ENCODE peak calls at places on chromosomes 2 and 18, in eight cellular contexts. L is NCI-H510A treated with DMSO at 0.1 percent for 48 hours; R is kidney epithelial cell; F is SW480; P is NCI-H1092; K is stimulated activated CD4-positive, alpha-beta T cell treated with anti-CD3 and anti-CD28 coated beads, Interleukin-1b, Interleukin-23, amount 100 ng/mL, for 1 hour; T is dermis blood vessel endothelial cell; E is posterior cingulate gyrus. Q is an unnamed sample.

GRCh38 chr2:159226059-159226461 is 60.4 kb downstream of the WDSUB1 start:
- DNase-seq in L (peak), R (peak), F (no peak), P (no peak), K (no peak), T (peak), E (no peak), Q (peak)

GRCh38 chr2:207129821-207130220 is 35.9 kb downstream of the KLF7 start:
- DNase-seq in L (peak), R (no peak), F (no peak), P (no peak), K (no peak), T (peak), E (no peak), Q (no peak)

GRCh38 chr18:59787998-59788875 is 91.0 kb upstream of the CCBE1 start:
- DNase-seq in L (no peak), R (peak), F (peak), P (no peak), K (no peak), T (peak), E (no peak), Q (no peak)

GRCh38 chr2:36483290-36483689 is 114.7 kb downstream of the FEZ2 start:
- DNase-seq in L (no peak), R (no peak), F (no peak), P (no peak), K (no peak), T (no peak), E (no peak), Q (no peak)

GRCh38 chr2:41791523-41791922 is 256.3 kb upstream of the PKDCC start:
- DNase-seq in L (no peak), R (no peak), F (peak), P (no peak), K (no peak), T (peak), E (no peak), Q (no peak)

GRCh38 chr2:27307545-27308358 is 493 bp downstream of the UCN start:
- DNase-seq in L (no peak), R (no peak), F (no peak), P (no peak), K (no peak), T (no peak), E (no peak), Q (no peak)

GRCh38 chr2:238634701-238635402 is 208.1 kb downstream of the ASB1 start:
- DNase-seq in L (no peak), R (no peak), F (no peak), P (no peak), K (no peak), T (no peak), E (no peak), Q (no peak)

GRCh38 chr2:201644001-201644400 is 698 bp upstream of the TMEM237 start:
- DNase-seq in L (no peak), R (no peak), F (no peak), P (no peak), K (no peak), T (no peak), E (no peak), Q (no peak)

GRCh38 chr2:128413718-128414341 is 95.2 kb upstream of the HS6ST1 start:
- DNase-seq in L (no peak), R (no peak), F (no peak), P (no peak), K (no peak), T (no peak), E (no peak), Q (no peak)

GRCh38 chr2:77768508-77768907 is 246.3 kb upstream of the LRRTM4 start:
- DNase-seq in L (no peak), R (no peak), F (no peak), P (no peak), K (no peak), T (no peak), E (no peak), Q (no peak)

GRCh38 chr2:237115870-237116269 is 30.2 kb downstream of the COPS8 start:
- DNase-seq in L (no peak), R (no peak), F (no peak), P (no peak), K (no peak), T (no peak), E (no peak), Q (no peak)

GRCh38 chr2:8851811-8852560 is 14.6 kb upstream of the KIDINS220 start:
- DNase-seq in L (no peak), R (no peak), F (no peak), P (no peak), K (no peak), T (no peak), E (peak), Q (no peak)

GRCh38 chr2:229728360-229728759 is 14.0 kb upstream of the DNER start:
- DNase-seq in L (no peak), R (no peak), F (no peak), P (no peak), K (no peak), T (no peak), E (no peak), Q (no peak)

GRCh38 chr18:67463829-67464228 is 52.7 kb downstream of the DSEL start:
- DNase-seq in L (no peak), R (no peak), F (no peak), P (no peak), K (no peak), T (peak), E (no peak), Q (no peak)

GRCh38 chr2:181575650-181576025 is 81.3 kb downstream of the CERKL start:
- DNase-seq in L (no peak), R (no peak), F (no peak), P (no peak), K (no peak), T (no peak), E (no peak), Q (no peak)

GRCh38 chr2:85804583-85804982 is 50.8 kb downstream of the ATOH8 start:
- DNase-seq in L (peak), R (no peak), F (peak), P (no peak), K (no peak), T (peak), E (no peak), Q (no peak)

GRCh38 chr2:150983498-150983897 is 278.2 kb downstream of the RBM43 start:
- DNase-seq in L (no peak), R (no peak), F (no peak), P (no peak), K (no peak), T (no peak), E (no peak), Q (no peak)

GRCh38 chr2:225353579-225354085 is 45.9 kb upstream of the NYAP2 start:
- DNase-seq in L (no peak), R (no peak), F (no peak), P (no peak), K (no peak), T (no peak), E (no peak), Q (no peak)

GRCh38 chr2:216584112-216584511 is 49.1 kb upstream of the IGFBP2 start:
- DNase-seq in L (no peak), R (no peak), F (no peak), P (no peak), K (no peak), T (no peak), E (no peak), Q (no peak)

GRCh38 chr18:50866765-50867164 is 12.2 kb upstream of the ME2 start:
- DNase-seq in L (no peak), R (no peak), F (no peak), P (no peak), K (no peak), T (peak), E (no peak), Q (no peak)

GRCh38 chr2:54984476-54984875 is 65.8 kb downstream of the RTN4 start:
- DNase-seq in L (no peak), R (no peak), F (peak), P (no peak), K (no peak), T (no peak), E (no peak), Q (no peak)

GRCh38 chr2:133266926-133267590 is 301.2 kb downstream of the NCKAP5 start:
- DNase-seq in L (peak), R (no peak), F (peak), P (no peak), K (no peak), T (no peak), E (no peak), Q (peak)

GRCh38 chr2:30224147-30224546 is 7.2 kb upstream of the LBH start:
- DNase-seq in L (no peak), R (no peak), F (no peak), P (no peak), K (no peak), T (no peak), E (no peak), Q (no peak)

GRCh38 chr2:149703281-149703680 is 115.7 kb upstream of the MMADHC start:
- DNase-seq in L (no peak), R (no peak), F (no peak), P (no peak), K (no peak), T (peak), E (no peak), Q (no peak)

GRCh38 chr2:102313025-102313424 is 1.7 kb downstream of the IL1RL1 start:
- DNase-seq in L (no peak), R (no peak), F (no peak), P (no peak), K (no peak), T (peak), E (no peak), Q (no peak)

GRCh38 chr2:127025357-127026062 is 81.4 kb downstream of the BIN1 start:
- DNase-seq in L (peak), R (peak), F (peak), P (peak), K (peak), T (peak), E (peak), Q (peak)

GRCh38 chr2:9256147-9256546 is 49.5 kb downstream of the ASAP2 start:
- DNase-seq in L (no peak), R (no peak), F (no peak), P (no peak), K (no peak), T (no peak), E (no peak), Q (no peak)

GRCh38 chr2:130728007-130728454 is 839 bp upstream of the GPR148 start:
- DNase-seq in L (peak), R (no peak), F (peak), P (no peak), K (no peak), T (no peak), E (peak), Q (peak)

GRCh38 chr2:231037202-231037730 is at the start of gene C2orf72:
- DNase-seq in L (peak), R (no peak), F (peak), P (no peak), K (no peak), T (no peak), E (no peak), Q (no peak)

GRCh38 chr2:32711219-32711618 is 83.4 kb downstream of the TTC27 start:
- DNase-seq in L (no peak), R (no peak), F (no peak), P (no peak), K (no peak), T (peak), E (no peak), Q (no peak)

Q was measured in NCI-H2029 treated with DMSO at 0.1 percent for 48 hours.